ENCODE peak calls at places on chromosomes 6 and 20, in seven cellular contexts. One of them, this sample, is unnamed.
A peak's percentile ranks its signal among the peaks of the same experiment; 100 is the strongest.

GRCh38 chr6:116616757-116617093 is 446 bp downstream of the RSPH4A start:
- DNase-seq in ELR: peak; percentile 38
- DNase-seq in non-pigmented ciliary epithelial cell: no peak
- DNase-seq in GM20000: peak; percentile 13
- DNase-seq in neural crest cell: no peak
- DNase-seq in activated naive CD8-positive, alpha-beta T cell treated with anti-CD3 and anti-CD28 coated beads, Interleukin-2, amount 50 U/mL, for 24 hours: peak; percentile 18
- DNase-seq in GM13976: peak; percentile 36
- DNase-seq in this sample: no peak

GRCh38 chr6:45421700-45422540 is 44.2 kb upstream of the SUPT3H start:
- DNase-seq in ELR: peak; percentile 80
- DNase-seq in non-pigmented ciliary epithelial cell: no peak
- DNase-seq in GM20000: peak; percentile 62
- DNase-seq in neural crest cell: peak; percentile 41
- DNase-seq in activated naive CD8-positive, alpha-beta T cell treated with anti-CD3 and anti-CD28 coated beads, Interleukin-2, amount 50 U/mL, for 24 hours: peak; percentile 61
- DNase-seq in GM13976: peak; percentile 54
- DNase-seq in this sample: peak; percentile 61

GRCh38 chr6:5728726-5729434 is 277.8 kb downstream of the NRN1 start:
- DNase-seq in ELR: peak; percentile 56
- DNase-seq in non-pigmented ciliary epithelial cell: no peak
- DNase-seq in GM20000: no peak
- DNase-seq in neural crest cell: no peak
- DNase-seq in activated naive CD8-positive, alpha-beta T cell treated with anti-CD3 and anti-CD28 coated beads, Interleukin-2, amount 50 U/mL, for 24 hours: no peak
- DNase-seq in GM13976: no peak
- DNase-seq in this sample: peak; percentile 52

GRCh38 chr20:17559338-17559737 is 10.5 kb upstream of the DSTN start:
- DNase-seq in ELR: no peak
- DNase-seq in non-pigmented ciliary epithelial cell: no peak
- DNase-seq in GM20000: no peak
- DNase-seq in neural crest cell: no peak
- DNase-seq in activated naive CD8-positive, alpha-beta T cell treated with anti-CD3 and anti-CD28 coated beads, Interleukin-2, amount 50 U/mL, for 24 hours: no peak
- DNase-seq in GM13976: no peak
- DNase-seq in this sample: no peak

GRCh38 chr6:135852775-135853174 is 1.3 kb downstream of the PDE7B start:
- DNase-seq in ELR: peak; percentile 19
- DNase-seq in non-pigmented ciliary epithelial cell: no peak
- DNase-seq in GM20000: no peak
- DNase-seq in neural crest cell: no peak
- DNase-seq in activated naive CD8-positive, alpha-beta T cell treated with anti-CD3 and anti-CD28 coated beads, Interleukin-2, amount 50 U/mL, for 24 hours: no peak
- DNase-seq in GM13976: no peak
- DNase-seq in this sample: no peak

GRCh38 chr6:134636221-134636830 is 313.6 kb downstream of the ALDH8A1 start:
- DNase-seq in ELR: no peak
- DNase-seq in non-pigmented ciliary epithelial cell: no peak
- DNase-seq in GM20000: peak; percentile 48
- DNase-seq in neural crest cell: no peak
- DNase-seq in activated naive CD8-positive, alpha-beta T cell treated with anti-CD3 and anti-CD28 coated beads, Interleukin-2, amount 50 U/mL, for 24 hours: peak; percentile 16
- DNase-seq in GM13976: peak; percentile 34
- DNase-seq in this sample: no peak

GRCh38 chr20:62360854-62361798 is 6.0 kb downstream of the LAMA5 start:
- DNase-seq in ELR: no peak
- DNase-seq in non-pigmented ciliary epithelial cell: no peak
- DNase-seq in GM20000: no peak
- DNase-seq in neural crest cell: no peak
- DNase-seq in activated naive CD8-positive, alpha-beta T cell treated with anti-CD3 and anti-CD28 coated beads, Interleukin-2, amount 50 U/mL, for 24 hours: no peak
- DNase-seq in GM13976: no peak
- DNase-seq in this sample: no peak

GRCh38 chr20:21315138-21315537 is 12.0 kb downstream of the XRN2 start:
- DNase-seq in ELR: peak; percentile 81
- DNase-seq in non-pigmented ciliary epithelial cell: peak; percentile 62
- DNase-seq in GM20000: no peak
- DNase-seq in neural crest cell: no peak
- DNase-seq in activated naive CD8-positive, alpha-beta T cell treated with anti-CD3 and anti-CD28 coated beads, Interleukin-2, amount 50 U/mL, for 24 hours: peak; percentile 20
- DNase-seq in GM13976: no peak
- DNase-seq in this sample: no peak

GRCh38 chr6:137883400-137883888 is 16.4 kb downstream of the TNFAIP3 start:
- DNase-seq in ELR: no peak
- DNase-seq in non-pigmented ciliary epithelial cell: no peak
- DNase-seq in GM20000: no peak
- DNase-seq in neural crest cell: no peak
- DNase-seq in activated naive CD8-positive, alpha-beta T cell treated with anti-CD3 and anti-CD28 coated beads, Interleukin-2, amount 50 U/mL, for 24 hours: no peak
- DNase-seq in GM13976: no peak
- DNase-seq in this sample: no peak